ENCODE peak calls at places on chromosomes 13 and 19, in five cellular contexts. Z, C, U, M and W are unnamed samples.

GRCh38 chr13:30255696-30256095 is 51.7 kb downstream of the KATNAL1 start:
- DNase-seq in Z (no peak), C (no peak), U (no peak), M (no peak), W (no peak)

GRCh38 chr19:4645718-4646117 is 6.4 kb downstream of the TNFAIP8L1 start:
- DNase-seq in Z (no peak), C (no peak), U (no peak), M (no peak), W (no peak)

GRCh38 chr13:97359181-97360057 is 74.5 kb upstream of the RAP2A start:
- DNase-seq in Z (peak; percentile 50), C (peak; percentile 49), U (peak; percentile 40), M (peak; percentile 37), W (no peak)

GRCh38 chr19:21848706-21849105 is 12.7 kb upstream of the ZNF43 start:
- DNase-seq in Z (peak; percentile 33), C (no peak), U (no peak), M (no peak), W (peak; percentile 34)

GRCh38 chr13:36051082-36051481 is 80.1 kb downstream of the DCLK1 start:
- DNase-seq in Z (no peak), C (no peak), U (no peak), M (no peak), W (no peak)

GRCh38 chr19:16637535-16637934 is 9.5 kb upstream of the MED26 start:
- DNase-seq in Z (no peak), C (no peak), U (no peak), M (no peak), W (no peak)

GRCh38 chr13:51261610-51262249 is 39.5 kb downstream of the FAM124A start:
- DNase-seq in Z (no peak), C (no peak), U (no peak), M (no peak), W (no peak)

GRCh38 chr13:49690133-49690989 is 925 bp downstream of the EBPL start:
- DNase-seq in Z (no peak), C (no peak), U (no peak), M (no peak), W (peak; percentile 45)

GRCh38 chr13:111210082-111210481 is 95.0 kb downstream of the ARHGEF7 start:
- DNase-seq in Z (no peak), C (no peak), U (no peak), M (no peak), W (no peak)

GRCh38 chr13:30301827-30302226 is 5.5 kb downstream of the KATNAL1 start:
- DNase-seq in Z (no peak), C (no peak), U (no peak), M (no peak), W (no peak)

GRCh38 chr13:24644051-24644450 is 36.2 kb upstream of the ATP12A start:
- DNase-seq in Z (no peak), C (no peak), U (no peak), M (no peak), W (no peak)

GRCh38 chr13:74633734-74634133 is 499.5 kb upstream of the KLF12 start:
- DNase-seq in Z (no peak), C (no peak), U (no peak), M (no peak), W (no peak)

GRCh38 chr13:30702006-30702405 is 33.3 kb upstream of the ALOX5AP start:
- DNase-seq in Z (no peak), C (no peak), U (no peak), M (no peak), W (no peak)

GRCh38 chr13:85334187-85334586 is 465.0 kb downstream of the SLITRK6 start:
- DNase-seq in Z (no peak), C (no peak), U (no peak), M (no peak), W (no peak)

GRCh38 chr19:6032381-6032780 is 54.4 kb upstream of the RANBP3 start:
- DNase-seq in Z (no peak), C (no peak), U (no peak), M (no peak), W (no peak)

GRCh38 chr19:42529248-42529764 is 1.0 kb upstream of the CEACAM1 start:
- DNase-seq in Z (peak; percentile 66), C (peak; percentile 24), U (peak; percentile 80), M (peak; percentile 63), W (peak; percentile 26)

GRCh38 chr19:57803594-57804325 is 11.0 kb downstream of the ZNF552 start:
- DNase-seq in Z (no peak), C (peak; percentile 38), U (peak; percentile 69), M (peak; percentile 34), W (no peak)